ENCODE peak calls at places on chromosomes 3 and 15, in eight cellular contexts. U, K, G, X, N, A, M and Z are unnamed samples.

GRCh38 chr15:94235681-94236080 is 4.3 kb downstream of the MCTP2 start:
- DNase-seq in U (no peak), K (no peak), G (no peak), X (no peak), N (no peak), A (no peak), M (no peak), Z (no peak)

GRCh38 chr3:11290743-11291680 is 18.8 kb downstream of the ATG7 start:
- DNase-seq in U (peak; percentile 89), K (peak; percentile 39), G (no peak), X (peak; percentile 42), N (no peak), A (no peak), M (no peak), Z (no peak)

GRCh38 chr15:95032181-95032580 is 800.8 kb downstream of the MCTP2 start:
- DNase-seq in U (no peak), K (no peak), G (no peak), X (peak; percentile 51), N (no peak), A (no peak), M (no peak), Z (no peak)

GRCh38 chr3:97940034-97940433 is 32.2 kb downstream of the RIOX2 start:
- DNase-seq in U (no peak), K (no peak), G (peak; percentile 22), X (no peak), N (no peak), A (no peak), M (no peak), Z (no peak)

GRCh38 chr15:84703808-84704207 is 12.1 kb downstream of the SEC11A start:
- DNase-seq in U (no peak), K (no peak), G (no peak), X (no peak), N (no peak), A (no peak), M (no peak), Z (no peak)

GRCh38 chr15:80561500-80561899 is 133.6 kb upstream of the ABHD17C start:
- DNase-seq in U (no peak), K (no peak), G (no peak), X (no peak), N (no peak), A (no peak), M (no peak), Z (no peak)

GRCh38 chr3:46677096-46677702 is 16.3 kb downstream of the ALS2CL start:
- DNase-seq in U (no peak), K (no peak), G (no peak), X (no peak), N (no peak), A (no peak), M (no peak), Z (no peak)

GRCh38 chr3:182618085-182618732 is 175.1 kb upstream of the ATP11B start:
- DNase-seq in U (no peak), K (no peak), G (peak; percentile 84), X (peak; percentile 47), N (peak; percentile 88), A (no peak), M (no peak), Z (no peak)

GRCh38 chr3:120615863-120616599 is 19.9 kb downstream of the NDUFB4 start:
- DNase-seq in U (peak; percentile 20), K (no peak), G (no peak), X (peak; percentile 26), N (no peak), A (peak; percentile 90), M (no peak), Z (no peak)

GRCh38 chr15:69523010-69524001 is 70.7 kb downstream of the RPLP1 start:
- DNase-seq in U (peak; percentile 79), K (peak; percentile 67), G (peak; percentile 34), X (peak; percentile 73), N (peak; percentile 70), A (peak; percentile 91), M (peak; percentile 47), Z (peak; percentile 91)

GRCh38 chr3:126515066-126515706 is 2.4 kb downstream of the UROC1 start:
- DNase-seq in U (no peak), K (no peak), G (no peak), X (no peak), N (no peak), A (no peak), M (no peak), Z (peak; percentile 9)